ENCODE peak calls at places on chromosomes 7 and 10, in six cellular contexts. L is upper lobe of right lung, F is putamen, S is sciatic nerve, T is LoVo, C is neural crest cell. Q is an unnamed sample.

GRCh38 chr10:106872176-106872575 is 292.3 kb downstream of the SORCS1 start:
- DNase-seq in L (no peak), C (no peak), F (no peak), S (no peak), T (no peak), Q (no peak)

GRCh38 chr7:47485640-47486435 is 96.1 kb downstream of the TNS3 start:
- DNase-seq in T (peak), L (no peak), S (no peak), F (no peak), C (no peak), Q (no peak)

GRCh38 chr10:86632009-86632800 is 22.1 kb upstream of the OPN4 start:
- DNase-seq in L (no peak), S (no peak), T (no peak), F (no peak), C (peak), Q (peak)

GRCh38 chr10:70256463-70256862 is 23.2 kb upstream of the PPA1 start:
- DNase-seq in S (no peak), F (no peak), L (no peak), T (no peak), C (no peak), Q (no peak)

GRCh38 chr10:49441488-49442476 is 45.9 kb upstream of the DRGX start:
- DNase-seq in S (no peak), T (no peak), F (no peak), C (no peak), L (no peak), Q (no peak)

GRCh38 chr10:133080683-133081040 is 7.1 kb upstream of the ADGRA1 start:
- DNase-seq in S (no peak), L (no peak), C (no peak), F (no peak), T (no peak), Q (no peak)

GRCh38 chr7:74480861-74481417 is 27.2 kb downstream of the GTF2IRD1 start:
- DNase-seq in L (peak), T (no peak), C (no peak), F (no peak), S (peak), Q (peak)

GRCh38 chr7:40704172-40704571 is 569.4 kb downstream of the SUGCT start:
- DNase-seq in F (no peak), C (no peak), L (no peak), S (no peak), T (no peak), Q (no peak)

GRCh38 chr10:45403151-45403550 is 29.1 kb downstream of the ALOX5 start:
- DNase-seq in C (no peak), F (no peak), S (no peak), L (no peak), T (no peak), Q (no peak)

GRCh38 chr7:322111-322671 is 32.2 kb downstream of the FOXL3 start:
- DNase-seq in S (peak), F (peak), L (peak), C (peak), T (peak), Q (peak)

GRCh38 chr10:65275296-65275695 is 1650.5 kb upstream of the LRRTM3 start:
- DNase-seq in S (no peak), L (no peak), T (no peak), F (no peak), C (no peak), Q (no peak)

GRCh38 chr10:17644485-17644964 is 574 bp downstream of the STAM start:
- DNase-seq in S (no peak), T (no peak), L (no peak), C (peak), F (peak), Q (no peak)

GRCh38 chr10:59843733-59844132 is 62.6 kb downstream of the CCDC6 start:
- DNase-seq in L (no peak), S (no peak), C (no peak), T (no peak), F (no peak), Q (no peak)

GRCh38 chr7:152313879-152314604 is 121.8 kb downstream of the KMT2C start:
- DNase-seq in L (no peak), T (peak), S (no peak), F (peak), C (no peak), Q (no peak)

GRCh38 chr10:126842836-126843235 is 62.4 kb upstream of the DOCK1 start:
- DNase-seq in C (peak), S (no peak), L (no peak), F (no peak), T (no peak), Q (no peak)

GRCh38 chr10:79301754-79302530 is 45.3 kb upstream of the PPIF start:
- DNase-seq in S (no peak), L (no peak), F (no peak), C (no peak), T (no peak), Q (no peak)

GRCh38 chr10:30818010-30818660 is 188.6 kb upstream of the LYZL2 start:
- DNase-seq in F (no peak), S (peak), L (no peak), T (no peak), C (no peak), Q (no peak)

GRCh38 chr7:75649462-75649861 is 89.3 kb downstream of the HIP1 start:
- DNase-seq in F (no peak), C (no peak), L (no peak), T (no peak), S (no peak), Q (no peak)

GRCh38 chr7:127938588-127938987 is 92.6 kb downstream of the LRRC4 start:
- DNase-seq in S (no peak), F (no peak), L (no peak), T (peak), C (no peak), Q (no peak)

GRCh38 chr7:45055016-45055415 is 33.8 kb downstream of the NACAD start:
- DNase-seq in T (no peak), C (no peak), S (no peak), F (no peak), L (no peak), Q (no peak)

GRCh38 chr10:16777473-16778370 is 39.5 kb downstream of the RSU1 start:
- DNase-seq in S (no peak), F (peak), L (no peak), T (peak), C (peak), Q (peak)

GRCh38 chr7:1454471-1455065 is 4.7 kb downstream of the MICALL2 start:
- DNase-seq in F (peak), L (no peak), C (peak), T (no peak), S (peak), Q (peak)

Q was measured in endothelial cell.